ENCODE peak calls at places on chromosomes 16 and 17, in four cellular contexts. U is fibroblast of lung, D is GM23338, Y is sigmoid colon. F is an unnamed sample.
A peak's percentile ranks its signal among the peaks of the same experiment; 100 is the strongest.

GRCh38 chr17:12627177-12627629 is 38.5 kb upstream of the MYOCD start:
- DNase-seq in U (peak; percentile 96), D (no peak), Y (peak; percentile 75), F (peak; percentile 98)

GRCh38 chr16:81729451-81729850 is 49.6 kb upstream of the PLCG2 start:
- DNase-seq in Y (no peak), D (peak; percentile 89), U (no peak), F (no peak)

GRCh38 chr17:6177941-6178694 is 107.9 kb downstream of the WSCD1 start:
- DNase-seq in Y (no peak), U (no peak), D (no peak), F (no peak)

GRCh38 chr16:85554791-85555548 is 58.2 kb upstream of the GSE1 start:
- DNase-seq in U (peak; percentile 77), D (peak; percentile 38), Y (peak; percentile 91), F (peak; percentile 66)

GRCh38 chr16:65373095-65373494 is 251.2 kb upstream of the CDH11 start:
- DNase-seq in Y (no peak), D (no peak), U (no peak), F (peak; percentile 12)

GRCh38 chr17:49603238-49603637 is 27.6 kb downstream of the NXPH3 start:
- DNase-seq in D (no peak), U (no peak), Y (no peak), F (no peak)

GRCh38 chr16:73047221-73047535 is 750 bp downstream of the ZFHX3 start:
- DNase-seq in Y (no peak), D (no peak), U (peak; percentile 70), F (peak; percentile 46)

GRCh38 chr17:28956112-28956511 is 4.8 kb upstream of the PHF12 start:
- DNase-seq in D (peak; percentile 57), U (no peak), Y (peak; percentile 50), F (no peak)

GRCh38 chr16:21233521-21234150 is at the start of gene ANKS4B:
- DNase-seq in U (no peak), Y (no peak), D (no peak), F (no peak)

GRCh38 chr17:40130352-40131042 is 8.7 kb downstream of the MSL1 start:
- DNase-seq in D (no peak), U (no peak), Y (peak; percentile 74), F (peak; percentile 41)

GRCh38 chr17:80829166-80829813 is 162.4 kb upstream of the CHMP6 start:
- DNase-seq in Y (peak; percentile 57), D (no peak), U (no peak), F (no peak)

GRCh38 chr17:2691069-2691871 is 20.3 kb downstream of the CLUH start:
- DNase-seq in Y (no peak), D (no peak), U (no peak), F (no peak)

GRCh38 chr17:9918804-9919352 is 13.8 kb upstream of the RCVRN start:
- DNase-seq in U (no peak), D (no peak), Y (no peak), F (no peak)

GRCh38 chr17:73595068-73595865 is 49.0 kb downstream of the SDK2 start:
- DNase-seq in Y (no peak), U (peak; percentile 40), D (peak; percentile 72), F (peak; percentile 7)

GRCh38 chr16:13143551-13143950 is 242.2 kb downstream of the SHISA9 start:
- DNase-seq in Y (no peak), U (no peak), D (no peak), F (no peak)

GRCh38 chr16:74748710-74749073 is 25.9 kb downstream of the FA2H start:
- DNase-seq in U (no peak), D (no peak), Y (no peak), F (no peak)

GRCh38 chr16:89805136-89805905 is 11.1 kb downstream of the FANCA start:
- DNase-seq in Y (no peak), D (no peak), U (peak; percentile 77), F (peak; percentile 45)

GRCh38 chr17:20063665-20064648 is 54.8 kb downstream of the SPECC1 start:
- DNase-seq in D (peak; percentile 27), U (peak; percentile 96), Y (peak; percentile 90), F (peak; percentile 67)

GRCh38 chr17:82687871-82688270 is 10.6 kb downstream of the RAB40B start:
- DNase-seq in U (no peak), Y (no peak), D (no peak), F (no peak)

GRCh38 chr17:66551839-66552238 is 249.4 kb downstream of the PRKCA start:
- DNase-seq in D (no peak), U (no peak), Y (no peak), F (no peak)

GRCh38 chr17:47223007-47223406 is 13.9 kb downstream of the MYL4 start:
- DNase-seq in Y (no peak), D (no peak), U (no peak), F (no peak)

GRCh38 chr16:69112285-69113129 is 7.1 kb downstream of the HAS3 start:
- DNase-seq in D (peak; percentile 87), U (peak; percentile 38), Y (peak; percentile 67), F (peak; percentile 61)

GRCh38 chr17:6430769-6431168 is 4.2 kb downstream of the AIPL1 start:
- DNase-seq in D (no peak), Y (no peak), U (no peak), F (no peak)

GRCh38 chr17:15999974-16000827 is 577 bp downstream of the TTC19 start:
- DNase-seq in U (peak; percentile 41), Y (peak; percentile 75), D (peak; percentile 73), F (peak; percentile 45)

DNA sequence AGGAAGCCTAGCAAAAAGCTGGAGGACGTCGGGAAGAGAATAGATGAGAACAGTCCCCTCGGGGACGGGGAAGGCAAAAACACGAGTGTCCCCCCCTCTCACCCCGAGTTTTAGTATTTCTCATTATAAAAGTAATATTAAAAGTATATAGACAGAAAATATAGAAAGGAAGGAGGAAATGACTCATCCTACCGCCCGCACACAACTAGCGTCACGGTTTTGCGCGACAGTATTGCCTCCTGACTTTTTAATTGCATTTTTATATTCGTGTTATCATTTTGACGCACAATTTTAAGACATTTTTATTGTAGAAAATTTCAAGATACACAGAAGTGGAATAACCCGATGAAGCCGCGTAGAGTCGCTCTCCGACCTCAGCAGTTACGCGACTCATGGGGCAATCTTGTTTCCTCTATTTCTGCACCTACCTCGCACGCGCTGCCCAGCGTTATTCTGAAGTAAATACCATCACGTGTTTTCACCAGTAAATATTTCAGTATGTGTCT is 652 bp upstream of the SLC25A19 start:
- DNase-seq in D (peak; percentile 54), U (peak; percentile 82), Y (peak; percentile 84), F (peak; percentile 73)
- TF ChIP-seq CTCF in D (no peak), U (peak; percentile 25), Y (no peak), F (peak; percentile 43)

DNA sequence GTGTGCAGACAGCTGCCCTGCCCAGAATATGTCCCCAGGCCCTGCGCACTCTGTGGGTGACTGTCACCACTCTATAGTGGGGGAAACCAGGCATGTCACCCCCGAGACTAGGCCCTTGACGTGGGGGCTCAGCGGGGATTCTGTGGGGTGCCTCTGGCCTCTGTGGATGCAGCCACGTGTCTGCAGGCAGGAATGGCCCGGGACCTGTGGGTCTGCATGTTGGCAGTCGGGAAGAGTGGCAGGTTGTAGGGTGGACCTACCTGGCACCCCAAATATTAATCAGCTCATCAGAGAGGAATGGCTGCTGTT is 954 bp downstream of the IL32 start:
- DNase-seq in D (no peak), Y (no peak), U (no peak), F (no peak)
- H3K4me3 ChIP-seq in D (no peak overlapping the region), Y (peak overlapping the region; percentile 30), U (no peak overlapping the region), F (no peak overlapping the region)

GRCh38 chr17:5122586-5123342 is 6.9 kb downstream of the USP6 start:
- DNase-seq in D (peak; percentile 67), Y (peak; percentile 68), U (peak; percentile 2), F (peak; percentile 11)
- TF ChIP-seq CTCF in D (no peak), Y (no peak), U (no peak), F (no peak)

DNA sequence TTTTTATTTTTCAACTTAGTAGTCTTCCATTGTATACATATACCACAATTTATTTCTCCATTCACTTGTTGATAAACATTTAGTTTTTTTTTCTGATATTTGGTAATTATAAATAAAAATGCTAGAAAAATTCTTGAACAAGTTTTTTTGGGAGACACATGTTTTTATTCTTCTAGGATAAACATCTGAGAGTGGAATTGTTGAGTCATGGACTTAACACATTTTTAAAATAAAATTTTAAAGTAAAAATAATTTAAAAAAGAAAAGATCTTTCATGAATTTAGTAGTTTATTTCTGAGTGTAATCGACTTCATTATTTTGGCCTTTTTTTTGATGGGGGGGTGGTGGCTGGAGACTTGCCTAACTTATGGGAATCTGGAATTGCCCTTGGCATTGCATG is 391.1 kb downstream of the KCNJ2 start:
- DNase-seq in U (no peak), D (no peak), Y (no peak), F (no peak)
- H3K4me3 ChIP-seq in U (no peak overlapping the region), D (no peak overlapping the region), Y (no peak overlapping the region), F (no peak overlapping the region)

GRCh38 chr16:5461141-5461540 is 363.5 kb upstream of the EEF2KMT start:
- DNase-seq in D (no peak), U (no peak), Y (no peak), F (no peak)

GRCh38 chr16:5460701-5461100 is 363.1 kb upstream of the EEF2KMT start:
- DNase-seq in U (no peak), Y (no peak), D (no peak), F (no peak)

GRCh38 chr16:5455110-5455509 is 357.5 kb upstream of the EEF2KMT start:
- DNase-seq in Y (no peak), U (no peak), D (no peak), F (no peak)

GRCh38 chr16:5461574-5461973 is 364.0 kb upstream of the EEF2KMT start:
- DNase-seq in D (no peak), U (no peak), Y (no peak), F (no peak)

GRCh38 chr16:5459863-5460262 is 362.3 kb upstream of the EEF2KMT start:
- DNase-seq in Y (no peak), U (no peak), D (no peak), F (no peak)
- TF ChIP-seq CTCF in Y (no peak), U (no peak), D (no peak), F (no peak)

DNA sequence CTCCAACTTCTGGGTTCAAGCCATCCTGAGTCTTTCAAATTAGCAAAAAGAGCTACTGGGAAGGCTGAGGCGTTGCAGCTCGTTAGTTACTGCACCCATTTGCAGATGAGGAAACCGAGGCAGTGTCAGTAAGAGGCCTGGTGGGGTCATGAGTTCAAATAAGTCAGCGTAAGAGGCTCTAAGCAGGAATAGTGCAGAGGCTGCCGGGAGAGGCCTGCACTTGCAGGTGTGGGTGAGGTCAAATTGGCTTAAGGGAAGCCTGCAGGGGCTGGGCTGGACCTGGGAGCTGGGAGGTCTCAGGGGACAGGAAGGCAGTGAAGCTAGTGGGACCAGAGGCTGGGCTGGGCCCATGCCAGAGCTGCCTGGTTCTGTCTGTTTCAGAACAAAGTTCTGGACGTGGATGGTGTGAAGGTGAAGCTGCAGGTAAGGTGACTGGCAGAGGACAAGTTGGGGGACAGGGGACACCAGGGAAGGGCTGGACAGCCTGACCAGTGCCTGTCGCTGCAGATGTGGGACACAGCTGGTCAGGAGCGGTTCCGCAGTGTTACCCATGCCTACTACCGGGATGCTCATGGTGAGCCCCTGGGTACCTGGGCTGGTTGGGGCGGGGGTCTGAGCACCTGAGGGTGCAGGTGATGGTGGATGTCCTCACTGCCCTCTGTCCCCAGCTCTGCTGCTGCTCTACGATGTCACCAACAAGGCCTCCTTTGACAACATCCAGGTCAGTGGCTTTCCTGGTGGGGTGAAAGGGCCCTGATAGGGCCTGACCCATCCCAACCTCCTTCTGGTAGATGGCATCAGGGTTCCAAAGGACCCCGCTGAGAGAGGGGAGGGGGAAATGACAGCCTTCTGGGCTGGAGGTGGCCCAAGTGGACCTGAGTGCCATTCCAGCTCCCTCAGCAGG is 3.0 kb downstream of the RAB26 start:
- DNase-seq in U (no peak), Y (no peak), D (peak; percentile 58), F (no peak)
- H3K4me3 ChIP-seq in U (no peak overlapping the region), Y (no peak overlapping the region), D (peak overlapping the region; percentile 79), F (no peak overlapping the region)